ENCODE peak calls at places on chromosome 6, in six cellular contexts. D is Peyer's patch, Y is HepG2, K is stomach, X is tibial nerve, C is heart left ventricle. Q is an unnamed sample. For H3K36me3, the result is how much of the 10 kb centered on the place peaks cover.

GRCh38 chr6:3648724-3649123 is 102.8 kb downstream of the PXDC1 start:
- DNase-seq in K (no peak), X (no peak), Y (no peak), C (no peak), D (no peak), Q (no peak)

GRCh38 chr6:148883270-148883669 is 136.4 kb downstream of the UST start:
- DNase-seq in Y (no peak), C (no peak), X (no peak), K (no peak), D (no peak), Q (no peak)

GRCh38 chr6:127367023-127367375 is 23.6 kb upstream of the ECHDC1 start:
- DNase-seq in D (no peak), Y (no peak), X (no peak), C (no peak), K (no peak), Q (no peak)

GRCh38 chr6:20744911-20745557 is 210.8 kb downstream of the CDKAL1 start:
- DNase-seq in C (no peak), X (no peak), D (no peak), K (no peak), Y (no peak), Q (no peak)

GRCh38 chr6:37514377-37514776 is 14.7 kb upstream of the CCDC167 start:
- DNase-seq in D (no peak), K (no peak), Y (no peak), X (no peak), C (no peak), Q (no peak)

GRCh38 chr6:28311139-28311823 is 24.7 kb downstream of the ZSCAN31 start:
- DNase-seq in K (no peak), D (no peak), C (no peak), Y (no peak), X (no peak), Q (no peak)

GRCh38 chr6:39881851-39882566 is 52.3 kb downstream of the MOCS1 start:
- DNase-seq in D (no peak), C (no peak), K (no peak), X (no peak), Y (no peak), Q (no peak)

GRCh38 chr6:170151235-170152110 is 139.4 kb downstream of the DLL1 start:
- DNase-seq in C (peak), X (no peak), K (no peak), D (no peak), Y (no peak), Q (peak)

GRCh38 chr6:106918128-106918527 is 56.4 kb downstream of the CD24 start:
- DNase-seq in K (no peak), Y (no peak), X (no peak), C (no peak), D (no peak), Q (no peak)

GRCh38 chr6:154590770-154591169 is 80.3 kb upstream of the CNKSR3 start:
- DNase-seq in C (no peak), X (no peak), K (peak), D (no peak), Y (no peak), Q (no peak)

GRCh38 chr6:5152417-5152816 is 67.3 kb downstream of the PPP1R3G start:
- DNase-seq in X (no peak), D (no peak), Y (no peak), K (no peak), C (no peak), Q (no peak)

GRCh38 chr6:11276228-11276627 is 43.8 kb upstream of the NEDD9 start:
- DNase-seq in Y (no peak), K (no peak), C (no peak), X (no peak), D (no peak), Q (no peak)

GRCh38 chr6:108799791-108800190 is 48.4 kb upstream of the ARMC2 start:
- DNase-seq in K (no peak), D (no peak), Y (no peak), X (no peak), C (no peak), Q (no peak)

DNA sequence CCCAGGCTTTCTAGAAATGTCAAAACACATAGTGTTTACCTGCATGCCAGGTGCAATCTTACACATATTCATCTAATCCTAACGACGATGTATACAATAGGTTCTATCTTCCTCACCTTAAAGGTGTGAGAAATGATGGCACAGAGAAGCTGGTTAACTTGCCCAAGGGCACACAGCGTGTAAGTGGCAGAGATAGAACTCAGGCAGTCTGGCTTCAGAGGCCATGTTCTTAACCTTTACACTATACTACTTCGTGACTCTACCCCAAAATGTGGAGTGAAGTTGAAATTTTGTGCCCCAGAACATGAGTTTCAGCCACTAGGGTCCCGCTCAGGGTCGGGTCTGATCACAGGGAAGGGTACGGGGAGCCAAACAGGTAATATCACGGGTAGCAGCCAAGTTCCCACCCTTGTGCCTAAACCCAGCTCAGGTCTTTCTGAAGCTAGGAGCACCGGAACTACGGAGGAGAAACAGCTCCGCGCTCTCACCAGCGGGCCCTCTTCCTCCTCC is 523 bp downstream of the VPS52 start:
- DNase-seq in C (no peak), D (no peak), K (no peak), Y (no peak), X (no peak), Q (no peak)
- H3K36me3 ChIP-seq in C (half or more), D (half or more), K (half or more), Y (under half), X (half or more), Q (half or more)

GRCh38 chr6:132818404-132819359 is 4.3 kb downstream of the RPS12 start:
- DNase-seq in C (no peak), X (no peak), Y (peak), K (no peak), D (no peak), Q (no peak)

GRCh38 chr6:132817554-132818403 is 3.4 kb downstream of the RPS12 start:
- DNase-seq in Y (peak), K (no peak), C (no peak), D (no peak), X (no peak), Q (no peak)

GRCh38 chr6:132816665-132817064 is 2.3 kb downstream of the RPS12 start:
- DNase-seq in Y (peak), K (no peak), C (no peak), X (no peak), D (no peak), Q (no peak)

GRCh38 chr6:132820629-132821381 is 6.4 kb downstream of the RPS12 start:
- DNase-seq in Y (peak), K (no peak), D (no peak), X (no peak), C (no peak), Q (no peak)

DNA sequence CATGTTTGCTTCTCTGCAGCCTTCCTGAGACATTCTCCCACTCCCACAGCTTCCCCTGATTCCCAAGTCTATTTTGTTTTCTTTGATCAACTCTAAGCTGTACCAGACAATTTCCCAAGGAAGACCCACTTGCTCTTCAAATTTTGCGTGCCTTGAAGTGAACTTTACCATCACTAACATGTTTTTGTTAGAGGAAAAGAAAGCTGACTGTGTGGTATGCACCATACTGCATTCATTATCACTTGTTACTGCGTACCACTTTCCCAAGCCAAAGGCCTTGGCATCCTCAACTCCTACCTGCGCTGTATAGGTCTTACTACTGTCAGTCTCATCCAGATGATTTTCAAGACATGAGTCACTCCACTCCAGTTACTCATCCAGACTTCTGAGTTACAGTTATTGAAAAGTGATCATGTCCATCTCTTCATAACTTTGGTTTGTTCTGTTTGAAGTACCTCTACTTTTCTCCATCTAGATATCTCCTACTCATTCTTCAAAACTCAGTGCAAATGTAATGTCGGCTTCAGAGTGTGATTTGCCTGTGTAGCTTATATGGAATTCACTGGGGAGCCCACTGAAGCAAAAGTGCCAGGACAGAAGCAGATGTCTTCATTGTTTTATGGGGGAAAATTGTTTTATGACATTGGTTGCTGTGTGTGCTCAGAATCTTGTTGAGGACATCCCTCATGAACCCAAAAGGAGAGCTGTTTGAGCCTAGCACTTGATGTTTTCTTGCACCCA is 5.2 kb downstream of the RPS12 start:
- DNase-seq in C (no peak), Y (peak), K (no peak), X (no peak), D (no peak), Q (no peak)
- TF ChIP-seq POLR2A in C (no peak), Y (peak), K (no peak), X (no peak), D (no peak), Q (no peak)

DNA sequence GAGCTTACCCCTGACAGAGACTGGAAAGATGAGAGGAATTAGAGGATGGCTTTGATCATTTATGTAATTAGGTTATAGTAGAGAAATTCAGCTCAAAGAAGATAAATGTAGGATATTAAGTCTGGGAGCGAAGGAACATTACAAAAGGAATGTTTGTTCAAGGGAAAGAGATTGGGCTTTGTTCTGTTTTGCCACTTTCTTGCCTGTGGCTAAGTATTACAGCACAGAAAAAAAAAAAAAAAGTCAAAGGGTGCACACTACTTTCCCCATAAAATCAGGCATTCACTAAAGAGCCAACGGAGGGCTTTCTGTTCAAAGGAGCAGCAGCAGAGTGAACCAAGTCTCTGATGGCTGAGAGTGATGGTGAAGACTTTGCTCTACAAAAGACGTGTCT is 5.0 kb upstream of the HDDC2 start:
- DNase-seq in Y (no peak), D (no peak), K (no peak), C (no peak), X (no peak), Q (no peak)
- H3K27ac ChIP-seq in Y (no peak), D (no peak), K (no peak), C (no peak), X (no peak), Q (no peak)

GRCh38 chr6:75802366-75802765 is 53.3 kb downstream of the MYO6 start:
- DNase-seq in C (no peak), X (no peak), Y (no peak), D (no peak), K (no peak), Q (no peak)
- H3K36me3 ChIP-seq in C (under half), X (under half), Y (under half), D (under half), K (under half), Q (under half)

DNA sequence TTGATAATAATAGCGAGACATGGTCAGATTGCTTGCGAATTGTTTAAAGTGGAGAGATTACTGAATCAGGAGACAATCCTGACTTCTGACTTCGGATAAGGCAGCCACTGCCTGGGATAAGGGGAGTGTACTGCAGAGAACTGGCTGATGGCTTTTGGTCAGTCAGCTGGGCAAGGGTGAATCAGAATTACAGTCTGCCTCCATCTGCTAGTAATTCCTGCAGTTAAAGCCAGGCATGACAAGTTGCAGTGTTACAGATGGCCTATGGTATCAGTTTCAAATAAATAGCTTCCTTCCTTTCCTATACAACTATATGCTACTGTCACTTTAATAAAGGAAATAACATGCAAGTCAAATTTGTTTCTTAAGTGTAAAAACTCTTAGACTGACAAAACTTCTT is 245.0 kb downstream of the ADGRB3 start:
- DNase-seq in X (no peak), K (no peak), C (no peak), D (no peak), Y (no peak), Q (no peak)
- TF ChIP-seq POLR2A in X (no peak), K (no peak), C (no peak), D (no peak), Y (no peak), Q (no peak)

GRCh38 chr6:165417298-165417865 is 108.0 kb upstream of the C6orf118 start:
- DNase-seq in Y (no peak), K (no peak), D (no peak), C (no peak), X (no peak), Q (no peak)
- H3K27ac ChIP-seq in Y (no peak), K (no peak), D (no peak), C (no peak), X (no peak), Q (no peak)

GRCh38 chr6:43610431-43610830 is 18.6 kb downstream of the GTPBP2 start:
- DNase-seq in K (no peak), D (no peak), C (no peak), X (no peak), Y (no peak), Q (no peak)
- H3K36me3 ChIP-seq in K (under half), D (under half), C (half or more), X (half or more), Y (under half), Q (under half)

DNA sequence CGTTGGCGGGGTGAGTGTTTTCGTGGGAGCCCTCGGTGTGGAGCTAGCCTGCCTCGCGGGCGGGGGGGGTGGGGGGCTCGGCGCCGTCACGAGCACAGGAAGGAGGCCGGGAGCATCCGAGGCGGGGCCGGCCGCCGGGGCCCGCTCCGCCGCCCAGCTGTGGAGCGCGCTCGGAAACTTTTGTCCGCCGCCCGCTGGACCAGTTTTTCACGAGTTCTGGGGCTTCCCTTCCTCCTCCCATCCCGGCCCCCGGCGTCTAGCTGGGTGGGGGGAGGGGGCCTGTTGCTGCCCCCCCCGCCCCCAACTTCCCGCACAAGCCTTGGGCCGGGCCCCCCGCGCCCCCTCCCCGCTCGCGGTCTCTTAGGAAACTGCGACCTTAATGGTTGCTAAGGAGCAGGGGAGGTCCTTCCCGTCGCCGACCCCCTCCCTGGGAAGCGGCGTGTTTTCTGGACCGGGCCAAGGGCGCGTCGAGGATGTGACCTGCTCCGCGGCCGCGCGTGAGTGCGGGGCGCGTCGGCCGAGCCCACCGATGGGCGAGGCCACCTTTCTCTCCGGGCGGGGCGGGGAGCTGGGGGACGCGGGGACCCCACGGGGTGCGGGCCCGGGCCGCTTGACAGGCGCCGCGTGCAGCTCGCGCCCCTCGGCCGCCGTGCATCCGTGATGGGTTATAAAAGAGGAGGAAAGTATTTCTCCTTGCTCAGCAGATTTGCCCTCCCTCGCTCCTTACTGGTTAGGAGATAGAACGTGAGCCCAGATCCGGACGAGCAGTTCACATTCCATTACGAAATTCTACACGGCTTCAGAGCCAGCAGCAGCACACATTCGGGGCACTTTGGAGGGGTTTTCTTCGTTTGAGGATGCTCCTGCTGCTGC is 1.4 kb downstream of the RREB1 start:
- DNase-seq in D (peak), C (peak), K (peak), X (peak), Y (peak), Q (peak)
- TF ChIP-seq POLR2A in D (peak), C (peak), K (no peak), X (peak), Y (no peak), Q (peak)

GRCh38 chr6:132995009-132995408 is 180.6 kb downstream of the RPS12 start:
- DNase-seq in Y (no peak), D (no peak), X (no peak), C (no peak), K (no peak), Q (no peak)

GRCh38 chr6:133001040-133001570 is 186.7 kb downstream of the RPS12 start:
- DNase-seq in Y (no peak), D (no peak), K (no peak), C (no peak), X (no peak), Q (no peak)

GRCh38 chr6:132993738-132994137 is 179.4 kb downstream of the RPS12 start:
- DNase-seq in Y (no peak), D (no peak), X (no peak), C (no peak), K (no peak), Q (no peak)

DNA sequence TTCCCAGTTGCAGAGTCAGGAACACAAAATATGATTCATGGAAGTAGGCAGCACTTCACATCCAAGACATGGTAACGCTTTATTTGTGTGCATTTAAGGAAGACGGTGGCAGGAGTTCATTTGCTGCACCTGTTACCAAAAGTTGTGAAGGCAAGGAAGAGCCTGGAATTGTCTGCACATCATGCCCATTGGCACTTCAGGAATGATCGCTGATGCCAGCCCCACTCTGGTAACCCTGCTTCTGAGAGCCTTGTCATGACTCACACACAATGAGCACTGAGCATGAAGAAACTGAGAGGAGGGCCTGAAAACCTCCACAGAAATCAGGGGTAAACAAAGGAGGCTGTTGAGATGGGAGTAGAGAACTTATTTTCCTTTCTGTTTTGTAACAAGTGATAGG is 181.1 kb downstream of the RPS12 start:
- DNase-seq in Y (no peak), C (no peak), D (no peak), K (no peak), X (no peak), Q (no peak)
- H3K27ac ChIP-seq in Y (no peak), C (no peak), D (no peak), K (no peak), X (no peak), Q (no peak)